ENCODE peak calls at places on chromosomes 11 and 22, in four cellular contexts. One of them, this sample, is unnamed.

GRCh38 chr22:23092217-23092955 is 22.1 kb downstream of the GNAZ start:
- DNase-seq in K562: peak; percentile 56
- DNase-seq in WTC11: no peak
- DNase-seq in H1: no peak
- DNase-seq in this sample: no peak

GRCh38 chr22:48382197-48382596 is 1445.5 kb downstream of the BRD1 start:
- DNase-seq in H1: peak; percentile 20
- DNase-seq in WTC11: no peak
- DNase-seq in K562: no peak
- DNase-seq in this sample: peak; percentile 30

GRCh38 chr11:105610796-105611361 is 1.0 kb downstream of the GRIA4 start:
- DNase-seq in WTC11: no peak
- DNase-seq in K562: no peak
- DNase-seq in H1: no peak
- DNase-seq in this sample: no peak

GRCh38 chr22:22942511-22943329 is 55.1 kb downstream of the IGLL5 start:
- DNase-seq in WTC11: peak; percentile 91
- DNase-seq in K562: peak; percentile 100
- DNase-seq in H1: peak; percentile 91
- DNase-seq in this sample: peak; percentile 80

GRCh38 chr11:87127131-87127530 is 89.4 kb downstream of the TMEM135 start:
- DNase-seq in H1: no peak
- DNase-seq in WTC11: no peak
- DNase-seq in K562: no peak
- DNase-seq in this sample: no peak

GRCh38 chr11:1812274-1812673 is 22.5 kb upstream of the SYT8 start:
- DNase-seq in H1: no peak
- DNase-seq in K562: no peak
- DNase-seq in WTC11: no peak
- DNase-seq in this sample: no peak

GRCh38 chr11:128632151-128632791 is 44.9 kb upstream of the ETS1 start:
- DNase-seq in WTC11: peak; percentile 69
- DNase-seq in H1: peak; percentile 66
- DNase-seq in K562: no peak
- DNase-seq in this sample: peak; percentile 67

GRCh38 chr11:8839957-8840945 is 70.7 kb upstream of the AKIP1 start:
- DNase-seq in WTC11: no peak
- DNase-seq in K562: no peak
- DNase-seq in H1: peak; percentile 50
- DNase-seq in this sample: no peak

GRCh38 chr11:64003807-64004589 is 17.8 kb downstream of the OTUB1 start:
- DNase-seq in H1: no peak
- DNase-seq in WTC11: no peak
- DNase-seq in K562: no peak
- DNase-seq in this sample: no peak
- TF ChIP-seq TEAD4 in H1: no peak
- TF ChIP-seq TEAD4 in WTC11: no peak
- TF ChIP-seq TEAD4 in K562: no peak
- TF ChIP-seq TEAD4 in this sample: no peak

DNA sequence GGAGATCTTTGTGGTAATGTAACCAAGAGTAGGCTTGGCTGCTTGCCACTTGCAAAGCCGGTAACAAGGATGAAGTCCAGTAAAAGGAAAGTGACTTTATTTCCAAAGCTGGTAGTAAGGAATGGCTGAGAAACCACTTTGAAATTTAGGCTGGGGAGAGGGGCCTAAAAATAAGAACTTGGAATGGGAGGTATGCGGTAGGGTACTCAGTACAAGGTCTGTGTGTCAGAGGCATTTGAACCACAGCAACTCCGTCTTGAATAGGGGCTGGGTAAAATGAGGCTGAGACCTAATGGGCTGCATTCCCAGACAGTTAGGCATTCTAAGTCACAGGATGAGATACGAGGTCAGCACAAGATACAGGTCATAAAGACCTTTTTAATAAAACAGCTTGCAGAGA is 215.9 kb upstream of the ISX start:
- DNase-seq in WTC11: no peak
- DNase-seq in H1: no peak
- DNase-seq in K562: no peak
- DNase-seq in this sample: no peak
- TF ChIP-seq TEAD4 in WTC11: no peak
- TF ChIP-seq TEAD4 in H1: no peak
- TF ChIP-seq TEAD4 in K562: no peak
- TF ChIP-seq TEAD4 in this sample: no peak

DNA sequence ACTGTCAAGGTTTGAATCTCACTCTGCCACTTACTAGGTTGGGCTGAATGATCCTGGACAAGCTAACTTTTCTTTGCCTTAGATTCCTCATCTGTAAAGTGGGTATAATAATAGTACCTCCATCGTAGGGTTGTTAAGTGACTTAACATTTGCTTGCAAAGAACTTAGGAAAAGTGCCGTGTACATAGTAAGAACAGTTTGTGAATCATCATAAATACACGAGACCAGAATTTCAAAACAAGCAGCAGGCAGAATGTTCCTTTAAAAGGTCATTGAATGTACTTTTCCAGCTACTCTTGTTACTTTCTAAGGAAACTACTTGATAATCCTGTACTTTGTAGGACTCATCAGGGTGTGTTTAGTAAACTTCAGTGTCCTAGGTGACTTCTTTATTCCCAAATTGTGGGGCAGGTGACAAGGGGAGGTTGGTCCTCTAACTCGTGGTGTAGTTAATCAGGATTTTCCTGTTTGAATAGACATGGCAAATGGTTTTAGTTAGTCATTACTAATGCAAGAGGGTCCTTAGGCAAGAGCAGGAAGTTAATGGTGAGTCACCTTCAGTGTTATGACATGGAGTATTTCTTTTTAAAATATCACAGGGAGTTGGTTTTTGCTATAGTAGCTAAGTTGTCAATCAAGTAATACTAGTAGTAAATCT is 67.9 kb downstream of the YAP1 start:
- DNase-seq in WTC11: no peak
- DNase-seq in K562: no peak
- DNase-seq in H1: no peak
- DNase-seq in this sample: peak; percentile 6
- TF ChIP-seq TEAD4 in WTC11: no peak
- TF ChIP-seq TEAD4 in K562: no peak
- TF ChIP-seq TEAD4 in H1: no peak
- TF ChIP-seq TEAD4 in this sample: peak; percentile 21

DNA sequence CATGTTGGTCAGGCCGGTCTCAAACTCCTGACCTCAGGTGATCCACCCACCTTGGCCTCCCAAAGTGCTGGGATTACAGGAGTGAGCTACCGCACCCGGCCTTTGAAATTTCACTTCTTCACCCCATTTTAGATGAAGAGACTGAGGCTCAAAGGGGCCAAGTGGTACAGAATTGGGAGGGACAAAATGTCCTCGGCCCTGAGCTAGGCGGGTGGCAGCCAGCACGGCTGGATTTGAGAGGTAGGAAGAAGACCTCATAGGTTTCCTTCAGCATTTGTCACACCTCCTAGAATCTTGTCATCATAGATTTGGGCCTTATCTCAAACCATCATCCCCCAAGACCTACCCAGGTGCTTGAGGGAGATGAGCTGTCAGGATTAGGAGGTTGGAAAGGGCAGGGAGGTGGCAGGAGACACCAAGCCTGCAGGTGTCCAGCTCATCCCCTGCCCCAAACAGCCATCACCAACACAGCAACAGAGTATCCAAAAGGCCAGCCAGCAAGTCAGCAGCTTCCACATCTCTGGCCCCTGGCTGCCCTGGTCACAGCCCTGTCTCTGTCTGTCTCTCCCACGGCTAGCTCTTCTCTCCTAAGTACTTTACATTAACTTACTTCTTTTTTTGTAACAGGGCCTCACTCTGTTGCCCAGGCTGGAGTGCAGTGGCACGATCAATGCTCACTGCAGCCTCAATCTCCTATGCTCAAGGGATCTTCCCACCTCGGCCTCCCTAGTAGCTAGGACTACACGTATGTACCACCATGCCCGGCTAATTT is 11.2 kb upstream of the TMPRSS6 start:
- DNase-seq in K562: no peak
- DNase-seq in WTC11: no peak
- DNase-seq in H1: no peak
- DNase-seq in this sample: no peak
- TF ChIP-seq TEAD4 in K562: no peak
- TF ChIP-seq TEAD4 in WTC11: no peak
- TF ChIP-seq TEAD4 in H1: no peak
- TF ChIP-seq TEAD4 in this sample: no peak

GRCh38 chr22:47113880-47114415 is 351.5 kb downstream of the TBC1D22A start:
- DNase-seq in H1: no peak
- DNase-seq in WTC11: no peak
- DNase-seq in K562: no peak
- DNase-seq in this sample: no peak

GRCh38 chr22:47112994-47113879 is 350.8 kb downstream of the TBC1D22A start:
- DNase-seq in H1: no peak
- DNase-seq in K562: no peak
- DNase-seq in WTC11: no peak
- DNase-seq in this sample: no peak

GRCh38 chr22:47111626-47112373 is 349.4 kb downstream of the TBC1D22A start:
- DNase-seq in K562: no peak
- DNase-seq in H1: no peak
- DNase-seq in WTC11: no peak
- DNase-seq in this sample: no peak

GRCh38 chr22:47112566-47112965 is 350.1 kb downstream of the TBC1D22A start:
- DNase-seq in WTC11: no peak
- DNase-seq in K562: no peak
- DNase-seq in H1: peak; percentile 35
- DNase-seq in this sample: no peak

GRCh38 chr22:47110817-47111443 is 348.5 kb downstream of the TBC1D22A start:
- DNase-seq in K562: no peak
- DNase-seq in H1: no peak
- DNase-seq in WTC11: no peak
- DNase-seq in this sample: no peak
- TF ChIP-seq TEAD4 in K562: no peak
- TF ChIP-seq TEAD4 in H1: no peak
- TF ChIP-seq TEAD4 in WTC11: no peak
- TF ChIP-seq TEAD4 in this sample: no peak

GRCh38 chr11:114275295-114275694 is 20.9 kb upstream of the NNMT start:
- DNase-seq in H1: peak; percentile 19
- DNase-seq in K562: no peak
- DNase-seq in WTC11: no peak
- DNase-seq in this sample: no peak
- TF ChIP-seq TEAD4 in H1: no peak
- TF ChIP-seq TEAD4 in K562: no peak
- TF ChIP-seq TEAD4 in WTC11: no peak
- TF ChIP-seq TEAD4 in this sample: no peak

DNA sequence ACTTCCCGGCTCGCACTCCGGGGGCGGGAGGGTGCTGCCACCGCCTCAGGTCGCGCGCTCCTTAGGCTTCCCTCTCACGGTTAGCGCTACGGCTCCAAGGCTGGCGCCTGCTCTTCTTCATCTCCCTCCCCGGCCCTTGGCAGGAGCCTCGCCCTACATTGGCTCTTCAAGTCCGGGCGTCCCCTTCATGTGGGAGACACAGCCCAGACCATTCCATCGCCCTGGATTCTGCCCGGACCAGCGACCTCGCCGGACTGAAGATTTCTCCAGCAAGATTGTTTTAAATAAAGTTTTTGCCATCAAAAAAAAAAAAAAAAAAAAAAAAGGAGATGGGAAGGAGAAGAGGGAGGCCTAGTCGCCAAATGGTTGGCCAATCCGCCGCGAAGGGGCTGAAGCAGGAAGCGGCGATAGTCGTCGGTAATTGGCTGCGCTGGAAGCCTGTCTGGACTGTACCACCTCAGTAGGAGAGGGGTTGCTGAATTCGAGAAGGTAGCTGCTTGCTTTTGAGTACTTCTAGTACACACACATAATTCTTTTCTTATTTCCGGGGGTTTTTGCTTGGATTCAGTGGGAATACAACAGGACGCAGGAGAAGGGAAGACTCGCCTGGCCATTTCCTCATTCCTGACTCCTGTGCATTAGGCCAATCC is 724 bp upstream of the ZDHHC5 start:
- DNase-seq in H1: peak; percentile 86
- DNase-seq in K562: peak; percentile 85
- DNase-seq in WTC11: peak; percentile 93
- DNase-seq in this sample: peak; percentile 90
- TF ChIP-seq TEAD4 in H1: peak; percentile 2
- TF ChIP-seq TEAD4 in K562: no peak
- TF ChIP-seq TEAD4 in WTC11: peak; percentile 46
- TF ChIP-seq TEAD4 in this sample: no peak

GRCh38 chr11:71255323-71255722 is 2.9 kb upstream of the SHANK2 start:
- DNase-seq in K562: no peak
- DNase-seq in WTC11: no peak
- DNase-seq in H1: no peak
- DNase-seq in this sample: no peak
- TF ChIP-seq TEAD4 in K562: no peak
- TF ChIP-seq TEAD4 in WTC11: no peak
- TF ChIP-seq TEAD4 in H1: no peak
- TF ChIP-seq TEAD4 in this sample: no peak

GRCh38 chr11:62908468-62909072 is 12.6 kb downstream of the CHRM1 start:
- DNase-seq in H1: no peak
- DNase-seq in WTC11: no peak
- DNase-seq in K562: no peak
- DNase-seq in this sample: no peak

GRCh38 chr11:62910141-62910882 is 10.9 kb downstream of the CHRM1 start:
- DNase-seq in WTC11: no peak
- DNase-seq in H1: no peak
- DNase-seq in K562: no peak
- DNase-seq in this sample: no peak

GRCh38 chr11:62911137-62912130 is 9.7 kb downstream of the CHRM1 start:
- DNase-seq in WTC11: no peak
- DNase-seq in H1: no peak
- DNase-seq in K562: no peak
- DNase-seq in this sample: peak; percentile 65

GRCh38 chr11:62912268-62912667 is 8.9 kb downstream of the CHRM1 start:
- DNase-seq in K562: no peak
- DNase-seq in H1: no peak
- DNase-seq in WTC11: no peak
- DNase-seq in this sample: no peak

DNA sequence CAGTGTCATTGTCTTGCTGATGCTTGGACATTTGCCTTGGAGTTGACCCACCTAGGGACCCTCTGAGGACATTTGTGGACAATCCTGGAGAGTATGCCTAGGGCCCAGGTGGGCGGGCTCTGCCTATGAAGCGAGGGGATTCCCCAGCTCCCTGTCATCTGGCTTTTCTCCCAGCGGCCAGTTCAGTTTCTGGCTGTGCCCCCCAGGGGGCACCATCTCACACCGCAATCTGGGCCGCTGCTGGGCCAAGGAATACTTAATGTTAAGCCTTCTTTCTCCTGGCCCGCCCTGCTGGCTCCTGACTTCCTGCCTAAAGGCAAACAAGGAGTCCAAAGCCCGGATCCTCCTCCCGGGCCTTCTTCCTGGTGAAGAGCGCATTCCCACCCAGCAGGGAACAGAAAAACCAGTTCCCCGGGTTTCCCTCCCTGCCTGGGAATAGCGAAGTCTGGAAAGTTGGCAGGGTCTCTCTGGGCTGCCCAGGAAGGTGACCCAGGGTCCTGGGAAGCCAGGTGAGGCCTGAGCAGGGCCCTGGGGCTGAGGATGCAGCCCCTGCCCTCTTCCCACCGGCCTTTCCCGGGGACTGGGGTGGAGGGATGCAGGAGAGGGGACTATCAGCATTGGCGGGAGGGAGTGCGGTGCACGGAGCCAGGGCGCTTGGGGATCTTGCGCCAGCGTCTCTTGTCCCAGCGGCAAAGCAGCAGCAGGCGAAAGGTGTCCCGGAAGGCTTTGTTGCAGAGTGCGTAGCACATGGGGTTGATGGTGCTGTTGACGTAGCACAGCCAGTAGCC is 11.9 kb downstream of the CHRM1 start:
- DNase-seq in WTC11: peak; percentile 91
- DNase-seq in H1: peak; percentile 88
- DNase-seq in K562: peak; percentile 72
- DNase-seq in this sample: peak; percentile 82
- TF ChIP-seq TEAD4 in WTC11: no peak
- TF ChIP-seq TEAD4 in H1: peak; percentile 87
- TF ChIP-seq TEAD4 in K562: no peak
- TF ChIP-seq TEAD4 in this sample: no peak